ENCODE peak calls at places on chromosomes 7 and 10, in nine cellular contexts. A is endothelial cell of umbilical vein, S is right atrium auricular region, Z is ascending aorta, W is BE2C, P is testis, R is A549, X is pancreas, B is hepatocyte. Q is an unnamed sample. For H3K4me1 and H3K9me3, the result is how much of the 10 kb centered on the place peaks cover.

GRCh38 chr10:101560293-101561067 is 27.6 kb downstream of the POLL start:
- DNase-seq in A (no peak), S (peak), Z (no peak), W (peak), P (peak), R (no peak), X (no peak), B (no peak), Q (no peak)

GRCh38 chr7:99694201-99694911 is 14.6 kb upstream of the CYP3A5 start:
- DNase-seq in A (no peak), S (no peak), Z (no peak), W (no peak), P (no peak), R (no peak), X (no peak), B (peak), Q (no peak)

GRCh38 chr10:50347394-50347802 is 96.1 kb upstream of the ASAH2 start:
- DNase-seq in A (no peak), S (no peak), Z (no peak), W (no peak), P (no peak), R (no peak), X (no peak), B (no peak), Q (no peak)

GRCh38 chr7:127413962-127414361 is 21.5 kb upstream of the ZNF800 start:
- DNase-seq in A (no peak), S (no peak), Z (no peak), W (no peak), P (no peak), R (no peak), X (no peak), B (no peak), Q (no peak)

GRCh38 chr7:141014091-141014490 is 661 bp downstream of the MRPS33 start:
- DNase-seq in A (no peak), S (no peak), Z (no peak), W (no peak), P (no peak), R (no peak), X (no peak), B (no peak), Q (no peak)

GRCh38 chr7:85512802-85513201 is 325.9 kb upstream of the SEMA3D start:
- DNase-seq in A (no peak), S (no peak), Z (no peak), W (no peak), P (no peak), R (no peak), X (no peak), B (no peak), Q (no peak)

GRCh38 chr7:17144313-17144712 is 154.1 kb upstream of the AHR start:
- DNase-seq in A (peak), S (no peak), Z (no peak), W (no peak), P (no peak), R (peak), X (no peak), B (no peak), Q (no peak)

GRCh38 chr7:116122972-116123595 is 87.3 kb upstream of the TES start:
- DNase-seq in A (peak), S (no peak), Z (no peak), W (no peak), P (peak), R (peak), X (peak), B (peak), Q (no peak)

GRCh38 chr7:101363734-101364374 is 1.2 kb downstream of the COL26A1 start:
- DNase-seq in A (peak), S (peak), Z (no peak), W (peak), P (peak), R (peak), X (peak), B (peak), Q (peak)

GRCh38 chr10:76382381-76382851 is 951.0 kb downstream of the LRMDA start:
- DNase-seq in A (no peak), S (no peak), Z (no peak), W (no peak), P (no peak), R (no peak), X (no peak), B (no peak), Q (no peak)

GRCh38 chr7:23394828-23395227 is 75.5 kb downstream of the IGF2BP3 start:
- DNase-seq in A (no peak), S (no peak), Z (no peak), W (no peak), P (no peak), R (no peak), X (no peak), B (no peak), Q (no peak)

GRCh38 chr10:126481181-126481580 is 92.9 kb upstream of the ADAM12 start:
- DNase-seq in A (no peak), S (peak), Z (no peak), W (no peak), P (no peak), R (no peak), X (no peak), B (no peak), Q (no peak)

GRCh38 chr7:128409435-128410091 is at the start of gene IMPDH1:
- DNase-seq in A (no peak), S (peak), Z (peak), W (peak), P (peak), R (peak), X (peak), B (peak), Q (peak)

GRCh38 chr7:73451780-73452398 is 18.3 kb downstream of the FZD9 start:
- DNase-seq in A (peak), S (no peak), Z (no peak), W (no peak), P (no peak), R (peak), X (no peak), B (peak), Q (no peak)

GRCh38 chr10:77027141-77027540 is 610.5 kb downstream of the KCNMA1 start:
- DNase-seq in A (no peak), S (no peak), Z (no peak), W (no peak), P (no peak), R (no peak), X (no peak), B (no peak), Q (no peak)

GRCh38 chr10:103416436-103417147 is 20.2 kb downstream of the PDCD11 start:
- DNase-seq in A (peak), S (peak), Z (no peak), W (peak), P (peak), R (peak), X (peak), B (peak), Q (peak)

GRCh38 chr7:6480323-6480660 is 32.5 kb upstream of the DAGLB start:
- DNase-seq in A (no peak), S (no peak), Z (no peak), W (no peak), P (no peak), R (no peak), X (no peak), B (no peak), Q (no peak)

GRCh38 chr7:6475433-6476186 is 27.9 kb upstream of the DAGLB start:
- DNase-seq in A (no peak), S (no peak), Z (no peak), W (no peak), P (no peak), R (no peak), X (no peak), B (no peak), Q (no peak)

GRCh38 chr7:6476596-6477374 is 29.0 kb upstream of the DAGLB start:
- DNase-seq in A (no peak), S (no peak), Z (no peak), W (no peak), P (no peak), R (no peak), X (no peak), B (no peak), Q (no peak)

GRCh38 chr7:6479067-6479466 is 31.3 kb upstream of the DAGLB start:
- DNase-seq in A (no peak), S (no peak), Z (no peak), W (no peak), P (no peak), R (no peak), X (no peak), B (no peak), Q (peak)

DNA sequence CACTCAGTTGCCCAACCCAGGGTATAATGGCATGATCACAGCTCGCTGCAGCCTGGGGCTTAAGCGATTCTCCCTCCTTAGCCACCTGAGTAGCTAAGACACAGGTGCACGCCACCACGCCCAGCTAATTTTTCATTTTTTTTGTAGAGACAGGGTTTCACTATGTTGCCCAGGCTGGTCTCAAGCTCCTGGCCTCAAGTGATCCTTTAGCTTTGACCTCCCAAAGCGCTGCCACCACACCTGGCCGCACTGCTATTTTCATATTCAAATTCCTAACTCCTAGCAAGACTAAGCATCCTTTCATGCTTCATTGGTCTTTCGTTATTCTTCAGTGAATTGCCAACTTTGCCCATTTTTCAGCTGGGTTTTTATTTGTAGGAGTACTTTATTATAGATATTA is 30.4 kb upstream of the DAGLB start:
- DNase-seq in A (no peak), S (no peak), Z (no peak), W (no peak), P (no peak), R (no peak), X (no peak), B (no peak), Q (no peak)
- H3K4me1 ChIP-seq in A (under half), S (under half), Z (under half), W (under half), P (under half), R (under half), X (under half), B (under half), Q (under half)

GRCh38 chr10:60042959-60043358 is 136.6 kb upstream of the CCDC6 start:
- DNase-seq in A (no peak), S (no peak), Z (no peak), W (no peak), P (no peak), R (no peak), X (no peak), B (no peak), Q (no peak)
- H3K9me3 ChIP-seq in A (under half), S (under half), Z (under half), W (under half), P (under half), R (under half), X (under half), B (under half), Q (under half)

GRCh38 chr7:30450123-30450982 is 28.2 kb downstream of the NOD1 start:
- DNase-seq in A (no peak), S (no peak), Z (no peak), W (no peak), P (no peak), R (no peak), X (no peak), B (no peak), Q (no peak)

GRCh38 chr7:30448461-30449189 is 30.0 kb downstream of the NOD1 start:
- DNase-seq in A (no peak), S (no peak), Z (no peak), W (no peak), P (no peak), R (no peak), X (no peak), B (no peak), Q (no peak)

GRCh38 chr7:30446266-30446665 is 32.3 kb downstream of the NOD1 start:
- DNase-seq in A (no peak), S (no peak), Z (no peak), W (no peak), P (no peak), R (no peak), X (no peak), B (no peak), Q (no peak)

GRCh38 chr7:30447466-30447865 is 31.1 kb downstream of the NOD1 start:
- DNase-seq in A (no peak), S (no peak), Z (no peak), W (no peak), P (no peak), R (no peak), X (no peak), B (no peak), Q (no peak)

GRCh38 chr7:30445770-30446169 is 32.8 kb downstream of the NOD1 start:
- DNase-seq in A (no peak), S (peak), Z (peak), W (peak), P (peak), R (peak), X (no peak), B (peak), Q (peak)
- TF ChIP-seq CTCF in A (no peak), S (no peak), Z (peak), W (peak), P (no peak), R (no peak), X (no peak), B (no peak), Q (no peak)

DNA sequence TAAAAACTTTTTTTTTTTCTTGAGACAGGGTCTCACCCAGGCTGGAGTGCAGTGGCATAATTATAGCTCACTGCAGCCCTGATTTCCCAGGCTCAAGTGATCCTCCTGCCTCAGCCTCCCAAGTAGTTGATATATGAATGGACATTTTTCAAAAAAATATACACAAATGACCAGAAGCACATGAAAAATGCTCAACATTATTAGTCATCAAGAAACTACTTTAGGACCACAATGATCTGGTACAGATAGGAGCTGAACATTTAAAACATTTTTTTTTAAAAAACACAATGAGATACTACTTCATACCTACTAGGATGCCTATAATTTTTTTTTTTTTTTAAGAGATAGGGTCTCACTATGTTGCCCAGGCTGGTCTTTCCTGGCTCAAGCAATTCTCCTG is 21.7 kb downstream of the SCD start:
- DNase-seq in A (no peak), S (no peak), Z (no peak), W (no peak), P (no peak), R (no peak), X (no peak), B (no peak), Q (no peak)
- H3K4me1 ChIP-seq in A (under half), S (under half), Z (under half), W (under half), P (under half), R (half or more), X (under half), B (under half), Q (under half)

GRCh38 chr7:158161194-158161593 is 426.4 kb downstream of the PTPRN2 start:
- DNase-seq in A (no peak), S (no peak), Z (no peak), W (no peak), P (no peak), R (no peak), X (no peak), B (no peak), Q (no peak)

GRCh38 chr7:158160199-158160598 is 427.4 kb downstream of the PTPRN2 start:
- DNase-seq in A (no peak), S (no peak), Z (no peak), W (no peak), P (no peak), R (no peak), X (no peak), B (peak), Q (no peak)

GRCh38 chr7:158157460-158157859 is 430.2 kb downstream of the PTPRN2 start:
- DNase-seq in A (no peak), S (no peak), Z (no peak), W (no peak), P (no peak), R (no peak), X (no peak), B (no peak), Q (no peak)
- H3K9me3 ChIP-seq in A (under half), S (under half), Z (under half), W (under half), P (under half), R (under half), X (under half), B (under half), Q (under half)

DNA sequence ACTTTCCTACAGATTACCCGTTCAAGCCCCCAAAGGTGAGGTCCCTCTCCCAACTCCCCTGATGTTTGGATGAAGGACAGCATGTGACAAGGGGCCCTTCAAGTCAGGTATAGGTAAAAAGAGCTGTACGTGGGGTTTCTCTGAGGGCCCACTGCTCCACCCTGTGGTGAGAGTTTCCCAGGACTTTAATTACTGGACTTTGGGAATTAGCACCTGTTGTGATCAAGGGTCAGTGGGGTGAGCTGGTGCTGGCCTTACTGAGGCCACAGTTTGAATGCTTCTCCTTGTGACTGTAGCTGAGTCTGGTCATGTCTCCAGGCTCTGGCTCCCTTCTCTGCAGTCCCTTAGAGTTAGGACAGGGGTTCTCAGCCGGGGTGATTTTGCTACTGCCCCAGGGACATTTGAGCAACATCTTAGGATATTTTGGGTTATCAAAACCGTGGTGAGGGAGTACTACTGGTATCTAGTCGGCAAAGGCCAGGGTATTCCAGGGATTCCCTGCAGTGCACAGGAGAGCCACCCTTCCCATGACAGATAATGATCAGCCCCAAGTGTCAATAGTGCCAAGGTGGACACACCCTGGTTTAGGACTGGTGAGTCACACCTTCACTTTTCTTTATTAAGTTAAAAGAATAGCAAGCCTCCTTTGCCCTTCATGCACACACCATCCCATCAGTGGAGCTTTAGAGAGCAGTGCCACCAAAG is 16.9 kb downstream of the UBE2D4 start:
- DNase-seq in A (no peak), S (no peak), Z (no peak), W (no peak), P (no peak), R (no peak), X (peak), B (peak), Q (peak)
- TF ChIP-seq CTCF in A (no peak), S (no peak), Z (no peak), W (peak), P (no peak), R (peak), X (peak), B (peak), Q (no peak)